ENCODE peak calls at places on chromosomes 1 and 21, in seven cellular contexts. M, X, Z, W, K, Y and V are unnamed samples.

GRCh38 chr1:219090618-219091017 is 83.1 kb upstream of the LYPLAL1 start:
- DNase-seq in M (no peak), X (no peak), Z (no peak), W (no peak), K (no peak), Y (no peak), V (no peak)

GRCh38 chr1:109969430-109969829 is 15.1 kb upstream of the AHCYL1 start:
- DNase-seq in M (no peak), X (peak), Z (no peak), W (peak), K (no peak), Y (no peak), V (no peak)

GRCh38 chr1:18319099-18319498 is 161.6 kb upstream of the KLHDC7A start:
- DNase-seq in M (no peak), X (no peak), Z (no peak), W (no peak), K (no peak), Y (no peak), V (no peak)

GRCh38 chr1:47023268-47024137 is at the start of gene CYP4X1:
- DNase-seq in M (no peak), X (no peak), Z (peak), W (no peak), K (peak), Y (no peak), V (peak)

GRCh38 chr1:7469255-7469938 is 301.7 kb upstream of the VAMP3 start:
- DNase-seq in M (no peak), X (peak), Z (no peak), W (no peak), K (no peak), Y (no peak), V (no peak)

GRCh38 chr1:182588460-182589396 is at the start of gene RNASEL:
- DNase-seq in M (peak), X (peak), Z (peak), W (peak), K (peak), Y (peak), V (peak)

GRCh38 chr1:23613191-23614126 is 54.2 kb upstream of the ID3 start:
- DNase-seq in M (no peak), X (no peak), Z (no peak), W (no peak), K (no peak), Y (no peak), V (no peak)

GRCh38 chr1:6511056-6511455 is 19.6 kb upstream of the PLEKHG5 start:
- DNase-seq in M (no peak), X (no peak), Z (no peak), W (no peak), K (no peak), Y (no peak), V (no peak)

GRCh38 chr1:34851431-34852105 is 8.0 kb downstream of the SMIM12 start:
- DNase-seq in M (no peak), X (peak), Z (no peak), W (no peak), K (peak), Y (peak), V (no peak)

GRCh38 chr1:26295194-26296138 is 11.0 kb downstream of the UBXN11 start:
- DNase-seq in M (no peak), X (no peak), Z (no peak), W (no peak), K (no peak), Y (no peak), V (peak)

GRCh38 chr1:225651872-225652725 is 824 bp downstream of the ENAH start:
- DNase-seq in M (no peak), X (no peak), Z (peak), W (no peak), K (peak), Y (no peak), V (no peak)

GRCh38 chr1:209162651-209163050 is 420.9 kb upstream of the CAMK1G start:
- DNase-seq in M (no peak), X (no peak), Z (no peak), W (no peak), K (no peak), Y (no peak), V (no peak)

GRCh38 chr1:70315782-70316181 is 38.7 kb downstream of the ANKRD13C start:
- DNase-seq in M (no peak), X (no peak), Z (no peak), W (no peak), K (no peak), Y (no peak), V (no peak)

GRCh38 chr1:245896258-245896657 is 610.8 kb downstream of the SMYD3 start:
- DNase-seq in M (no peak), X (no peak), Z (no peak), W (no peak), K (no peak), Y (no peak), V (no peak)

GRCh38 chr1:85203573-85204169 is 2.9 kb upstream of the SYDE2 start:
- DNase-seq in M (no peak), X (no peak), Z (no peak), W (peak), K (no peak), Y (no peak), V (no peak)

GRCh38 chr1:10708807-10709523 is 87.5 kb downstream of the CASZ1 start:
- DNase-seq in M (no peak), X (no peak), Z (no peak), W (no peak), K (no peak), Y (no peak), V (no peak)

GRCh38 chr1:167722152-167722869 is 529 bp downstream of the MPZL1 start:
- DNase-seq in M (no peak), X (peak), Z (peak), W (no peak), K (peak), Y (no peak), V (peak)

GRCh38 chr1:91730781-91731732 is 154.9 kb downstream of the TGFBR3 start:
- DNase-seq in M (no peak), X (no peak), Z (no peak), W (no peak), K (peak), Y (no peak), V (peak)

DNA sequence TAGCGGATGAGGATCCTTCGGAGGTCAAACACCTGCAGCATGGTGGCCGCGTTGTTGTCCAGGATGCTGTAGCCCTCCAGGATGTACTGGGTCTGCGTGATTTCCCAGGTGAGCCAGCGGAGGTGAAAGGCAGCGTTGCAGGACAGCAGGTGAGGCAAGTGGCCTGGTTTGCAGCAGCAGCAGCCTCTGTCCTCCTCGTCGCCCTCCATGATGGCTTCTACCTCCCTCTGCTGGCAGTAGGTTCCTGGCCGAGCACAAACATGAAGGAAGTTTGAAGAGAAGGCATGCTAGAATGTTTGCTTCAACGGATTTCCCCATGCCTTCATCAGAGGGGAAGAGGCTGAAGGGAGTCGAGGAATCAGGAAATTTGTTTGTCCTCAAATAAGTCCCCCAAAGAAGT is 74.7 kb downstream of the NTPCR start:
- DNase-seq in M (no peak), X (peak), Z (peak), W (no peak), K (peak), Y (no peak), V (peak)
- TF ChIP-seq CTCF in M (peak), X (peak), Z (peak), W (peak), K (peak), Y (no peak), V (peak)

DNA sequence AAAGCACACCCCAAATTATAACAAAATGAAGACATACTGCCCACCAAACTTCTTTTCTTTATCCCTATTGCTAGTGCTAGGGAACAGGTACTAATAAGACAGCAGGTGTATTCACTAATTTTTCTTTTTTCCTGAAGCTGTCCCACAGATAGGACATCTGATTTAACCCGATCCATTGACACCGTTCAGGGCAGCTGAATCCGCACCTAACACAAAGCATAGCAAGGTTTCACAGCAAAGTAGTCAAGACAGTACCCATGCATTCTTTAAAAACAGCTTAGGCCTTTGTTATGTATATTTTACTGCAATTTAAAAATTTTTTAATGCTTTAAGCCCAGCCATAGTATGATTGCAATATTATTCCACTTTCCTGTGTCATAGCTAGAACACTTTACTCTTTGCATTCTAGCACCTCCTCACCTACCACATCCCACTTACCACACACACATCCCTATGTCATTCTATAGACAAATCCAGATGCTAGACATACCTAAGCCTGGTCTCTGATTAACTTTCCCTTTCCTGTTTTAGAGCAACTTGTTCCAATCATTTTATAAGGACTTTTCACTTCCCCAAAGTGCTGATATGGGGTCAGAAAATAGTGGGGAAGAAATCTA is 40.4 kb downstream of the GATAD2B start:
- DNase-seq in M (no peak), X (no peak), Z (no peak), W (no peak), K (no peak), Y (no peak), V (no peak)
- TF ChIP-seq CTCF in M (no peak), X (no peak), Z (no peak), W (no peak), K (no peak), Y (no peak), V (no peak)

GRCh38 chr1:41462680-41463004 is 21.8 kb downstream of the EDN2 start:
- DNase-seq in M (no peak), X (no peak), Z (no peak), W (no peak), K (no peak), Y (no peak), V (no peak)

GRCh38 chr1:41464886-41465285 is 19.6 kb downstream of the EDN2 start:
- DNase-seq in M (no peak), X (no peak), Z (no peak), W (no peak), K (no peak), Y (no peak), V (no peak)

GRCh38 chr1:41465741-41466140 is 18.7 kb downstream of the EDN2 start:
- DNase-seq in M (no peak), X (no peak), Z (no peak), W (no peak), K (no peak), Y (no peak), V (no peak)

GRCh38 chr1:41461790-41462679 is 22.4 kb downstream of the EDN2 start:
- DNase-seq in M (no peak), X (no peak), Z (no peak), W (no peak), K (no peak), Y (no peak), V (no peak)

DNA sequence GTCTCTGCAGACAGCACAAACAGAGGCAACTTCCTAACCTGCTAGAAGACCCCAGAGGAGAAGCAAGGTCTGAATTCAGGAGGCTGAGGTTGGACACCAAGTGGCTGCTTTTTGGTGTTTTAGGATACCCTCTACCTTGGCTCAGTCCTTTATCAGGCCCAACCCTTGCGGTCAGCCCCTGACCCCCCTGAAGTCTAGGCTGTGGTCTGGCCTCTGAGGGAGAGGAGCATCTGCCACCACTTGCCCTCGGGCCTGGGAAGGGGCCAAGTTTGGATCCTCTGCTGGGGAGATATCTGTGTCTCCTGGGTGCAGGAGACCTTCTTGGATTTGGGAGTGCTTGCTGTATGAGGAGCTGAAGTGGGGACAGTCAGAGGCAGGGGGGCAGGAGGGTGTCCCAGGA is 21.0 kb downstream of the EDN2 start:
- DNase-seq in M (no peak), X (no peak), Z (no peak), W (no peak), K (no peak), Y (no peak), V (no peak)
- TF ChIP-seq CTCF in M (no peak), X (no peak), Z (no peak), W (no peak), K (no peak), Y (no peak), V (no peak)

GRCh38 chr21:42941696-42942085 is 16.3 kb upstream of the ERVH48-1 start:
- DNase-seq in M (no peak), X (no peak), Z (no peak), W (no peak), K (no peak), Y (no peak), V (no peak)
- TF ChIP-seq CTCF in M (no peak), X (no peak), Z (no peak), W (no peak), K (no peak), Y (no peak), V (no peak)

DNA sequence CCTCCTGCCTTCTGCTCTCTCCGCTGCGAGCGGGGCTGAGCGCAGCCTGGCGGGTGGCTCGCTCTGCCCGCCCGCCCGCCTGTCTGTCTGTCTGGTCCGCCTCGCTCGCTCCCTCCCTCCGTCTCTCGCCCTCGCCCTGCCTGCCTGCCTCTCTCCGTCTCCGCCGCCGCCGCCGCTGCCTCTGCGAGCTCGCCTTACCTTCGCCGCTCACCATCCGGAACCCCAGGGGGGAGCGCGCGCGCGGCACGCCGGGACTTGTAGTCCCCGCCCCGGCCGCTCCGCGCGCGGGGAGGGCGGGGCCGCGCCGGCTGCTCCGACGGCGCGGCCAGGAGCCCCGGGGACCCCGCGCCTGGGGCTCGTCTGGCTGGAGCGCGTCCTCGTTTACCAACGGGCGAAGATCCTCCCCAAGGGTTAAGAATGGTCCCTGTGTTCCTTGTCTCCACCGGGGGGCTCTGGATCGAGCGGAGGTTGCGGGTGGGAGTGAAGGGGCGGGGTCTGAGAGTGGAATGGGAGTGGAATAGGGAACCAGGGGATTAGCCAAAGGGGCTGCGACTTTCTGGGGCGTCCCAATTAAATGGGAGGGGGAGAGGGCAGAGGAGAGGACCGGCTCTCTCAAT is at the start of gene AHDC1:
- DNase-seq in M (no peak), X (peak), Z (peak), W (peak), K (peak), Y (peak), V (peak)
- TF ChIP-seq CTCF in M (peak), X (peak), Z (no peak), W (no peak), K (peak), Y (no peak), V (no peak)

GRCh38 chr1:176820292-176821056 is 344.0 kb downstream of the ASTN1 start:
- DNase-seq in M (no peak), X (no peak), Z (no peak), W (no peak), K (no peak), Y (no peak), V (no peak)
- TF ChIP-seq CTCF in M (no peak), X (no peak), Z (no peak), W (no peak), K (no peak), Y (no peak), V (no peak)

GRCh38 chr1:216887032-216887431 is 163.8 kb upstream of the ESRRG start:
- DNase-seq in M (no peak), X (no peak), Z (no peak), W (no peak), K (no peak), Y (no peak), V (no peak)

GRCh38 chr1:216888721-216889120 is 165.5 kb upstream of the ESRRG start:
- DNase-seq in M (no peak), X (no peak), Z (peak), W (no peak), K (no peak), Y (no peak), V (no peak)

GRCh38 chr1:216883518-216883917 is 160.3 kb upstream of the ESRRG start:
- DNase-seq in M (no peak), X (no peak), Z (no peak), W (no peak), K (no peak), Y (no peak), V (no peak)
- TF ChIP-seq CTCF in M (no peak), X (no peak), Z (no peak), W (no peak), K (no peak), Y (no peak), V (no peak)

GRCh38 chr1:48938975-48939374 is 162.3 kb upstream of the BEND5 start:
- DNase-seq in M (no peak), X (no peak), Z (no peak), W (no peak), K (no peak), Y (no peak), V (no peak)
- TF ChIP-seq CTCF in M (no peak), X (no peak), Z (no peak), W (no peak), K (no peak), Y (no peak), V (no peak)

GRCh38 chr1:48216276-48216675 is 6.2 kb upstream of the SLC5A9 start:
- DNase-seq in M (no peak), X (no peak), Z (no peak), W (no peak), K (no peak), Y (no peak), V (no peak)

GRCh38 chr1:48217861-48218260 is 4.7 kb upstream of the SLC5A9 start:
- DNase-seq in M (no peak), X (no peak), Z (no peak), W (no peak), K (no peak), Y (no peak), V (no peak)

GRCh38 chr1:48215222-48215621 is 7.3 kb upstream of the SLC5A9 start:
- DNase-seq in M (no peak), X (no peak), Z (no peak), W (no peak), K (no peak), Y (no peak), V (no peak)

GRCh38 chr1:48214820-48215219 is 7.7 kb upstream of the SLC5A9 start:
- DNase-seq in M (no peak), X (no peak), Z (no peak), W (no peak), K (peak), Y (no peak), V (no peak)

GRCh38 chr1:48216941-48217340 is 5.6 kb upstream of the SLC5A9 start:
- DNase-seq in M (no peak), X (no peak), Z (no peak), W (no peak), K (no peak), Y (no peak), V (no peak)
- TF ChIP-seq CTCF in M (no peak), X (no peak), Z (no peak), W (no peak), K (no peak), Y (no peak), V (no peak)

DNA sequence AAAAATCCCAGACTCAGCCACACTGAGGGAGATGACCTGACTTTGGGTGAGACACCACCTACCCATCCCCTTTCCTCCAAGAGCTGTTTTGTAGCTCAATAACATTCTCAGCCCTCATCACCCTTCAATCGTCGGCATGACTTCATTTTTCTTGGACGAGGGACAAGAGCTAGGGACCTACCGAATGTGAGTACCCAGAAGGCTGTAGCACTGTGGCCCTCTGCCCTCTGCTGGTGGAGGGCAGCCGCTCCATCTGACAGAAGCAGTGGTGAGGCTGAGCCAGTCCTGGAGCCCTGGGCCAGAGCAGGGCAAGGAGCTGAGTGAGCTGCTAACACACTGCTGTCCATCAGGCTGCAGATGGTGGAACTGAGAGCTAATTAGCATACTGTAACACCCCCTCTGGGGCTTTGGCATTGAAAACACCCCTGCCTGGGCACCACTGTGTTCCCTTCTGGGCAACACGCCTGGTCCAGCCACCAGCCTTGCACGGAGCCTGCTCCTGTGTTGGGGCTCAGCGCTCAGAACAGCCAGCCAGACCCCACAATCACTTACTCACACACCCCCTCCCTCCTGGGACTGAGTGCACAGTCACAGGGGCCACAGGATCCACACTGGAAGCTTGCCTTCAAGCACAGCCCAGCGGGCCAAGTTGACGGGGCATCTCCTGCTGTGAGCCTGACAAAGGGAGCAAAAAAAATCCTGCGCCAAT is 18.3 kb upstream of the ALPL start:
- DNase-seq in M (peak), X (peak), Z (no peak), W (peak), K (no peak), Y (no peak), V (no peak)
- TF ChIP-seq CTCF in M (peak), X (peak), Z (peak), W (peak), K (peak), Y (no peak), V (peak)